ENCODE peak calls at places on chromosomes 6 and 20, in nine cellular contexts. C is neural progenitor cell, F is GM23248, H is MM.1S, D is OCI-LY7, T is HCT116, A is hepatocyte, E is PC-3, M is SK-N-SH. K is an unnamed sample.

GRCh38 chr6:90068264-90068663 is 174.0 kb downstream of the GJA10 start:
- DNase-seq in C (no peak), F (peak), H (no peak), D (no peak), T (peak), A (peak), E (peak), M (no peak), K (no peak)

GRCh38 chr20:36097331-36097730 is 57.2 kb upstream of the EPB41L1 start:
- DNase-seq in C (no peak), F (peak), H (no peak), D (no peak), T (no peak), A (no peak), E (no peak), M (no peak), K (no peak)

GRCh38 chr20:12970372-12970821 is 38.4 kb upstream of the SPTLC3 start:
- DNase-seq in C (peak), F (peak), H (peak), D (peak), T (no peak), A (peak), E (peak), M (no peak), K (peak)

GRCh38 chr6:26056583-26057350 is 30.5 kb upstream of the HFE start:
- DNase-seq in C (peak), F (peak), H (peak), D (peak), T (no peak), A (peak), E (peak), M (peak), K (peak)

GRCh38 chr20:61746781-61747180 is 318.9 kb downstream of the TAF4 start:
- DNase-seq in C (no peak), F (no peak), H (no peak), D (no peak), T (no peak), A (no peak), E (no peak), M (no peak), K (no peak)

GRCh38 chr20:17873410-17874270 is 95.0 kb downstream of the SNX5 start:
- DNase-seq in C (peak), F (peak), H (no peak), D (no peak), T (peak), A (peak), E (peak), M (peak), K (peak)

GRCh38 chr6:87724994-87725811 is 23.2 kb upstream of the AKIRIN2 start:
- DNase-seq in C (no peak), F (no peak), H (peak), D (peak), T (no peak), A (no peak), E (no peak), M (no peak), K (no peak)

GRCh38 chr20:12936020-12936419 is 72.8 kb upstream of the SPTLC3 start:
- DNase-seq in C (no peak), F (no peak), H (no peak), D (no peak), T (no peak), A (no peak), E (peak), M (no peak), K (peak)

GRCh38 chr6:17865243-17865642 is 122.2 kb downstream of the KIF13A start:
- DNase-seq in C (no peak), F (peak), H (no peak), D (no peak), T (peak), A (peak), E (peak), M (no peak), K (no peak)

GRCh38 chr6:116265081-116265829 is 11.4 kb upstream of the TSPYL4 start:
- DNase-seq in C (no peak), F (peak), H (no peak), D (no peak), T (no peak), A (no peak), E (peak), M (no peak), K (no peak)

GRCh38 chr20:49276201-49276894 is 1.5 kb downstream of the ZNFX1 start:
- DNase-seq in C (no peak), F (peak), H (no peak), D (peak), T (no peak), A (peak), E (peak), M (no peak), K (no peak)

GRCh38 chr6:53956804-53957203 is 154.4 kb upstream of the MLIP start:
- DNase-seq in C (no peak), F (no peak), H (no peak), D (no peak), T (no peak), A (no peak), E (no peak), M (no peak), K (no peak)

GRCh38 chr6:2944405-2945068 is 26.8 kb downstream of the SERPINB6 start:
- DNase-seq in C (no peak), F (no peak), H (no peak), D (peak), T (no peak), A (no peak), E (no peak), M (no peak), K (no peak)

GRCh38 chr6:89144358-89145041 is 1.4 kb upstream of the PM20D2 start:
- DNase-seq in C (no peak), F (no peak), H (no peak), D (peak), T (no peak), A (no peak), E (peak), M (peak), K (no peak)

GRCh38 chr6:131135244-131136020 is at the start of gene AKAP7:
- DNase-seq in C (peak), F (peak), H (peak), D (peak), T (peak), A (peak), E (peak), M (peak), K (peak)

GRCh38 chr6:21593412-21593926 is at the start of gene SOX4:
- DNase-seq in C (peak), F (peak), H (peak), D (peak), T (peak), A (peak), E (peak), M (peak), K (peak)

GRCh38 chr20:10670521-10671220 is 3.1 kb downstream of the JAG1 start:
- DNase-seq in C (no peak), F (no peak), H (peak), D (peak), T (no peak), A (no peak), E (no peak), M (no peak), K (no peak)

GRCh38 chr6:30880563-30881252 is 3.6 kb upstream of the DDR1 start:
- DNase-seq in C (peak), F (no peak), H (no peak), D (no peak), T (no peak), A (no peak), E (no peak), M (peak), K (peak)

GRCh38 chr6:107641500-107641931 is 151.6 kb downstream of the SOBP start:
- DNase-seq in C (no peak), F (no peak), H (no peak), D (no peak), T (no peak), A (no peak), E (peak), M (no peak), K (no peak)

GRCh38 chr6:111552241-111552744 is 53.4 kb downstream of the TRAF3IP2 start:
- DNase-seq in C (peak), F (peak), H (no peak), D (no peak), T (no peak), A (peak), E (peak), M (peak), K (peak)

GRCh38 chr6:50007821-50008220 is 14.0 kb downstream of the DEFB110 start:
- DNase-seq in C (no peak), F (peak), H (no peak), D (no peak), T (no peak), A (no peak), E (peak), M (no peak), K (no peak)

GRCh38 chr20:10501377-10501776 is 66.3 kb downstream of the SLX4IP start:
- DNase-seq in C (no peak), F (no peak), H (no peak), D (no peak), T (no peak), A (no peak), E (no peak), M (no peak), K (peak)

GRCh38 chr20:11810316-11811130 is 107.2 kb upstream of the BTBD3 start:
- DNase-seq in C (peak), F (peak), H (no peak), D (no peak), T (no peak), A (no peak), E (peak), M (no peak), K (no peak)

GRCh38 chr20:58313366-58313765 is 3.9 kb downstream of the RAB22A start:
- DNase-seq in C (no peak), F (no peak), H (no peak), D (no peak), T (no peak), A (no peak), E (no peak), M (no peak), K (no peak)

GRCh38 chr6:107713214-107713962 is 110.7 kb downstream of the SCML4 start:
- DNase-seq in C (no peak), F (peak), H (no peak), D (peak), T (no peak), A (no peak), E (no peak), M (peak), K (no peak)

GRCh38 chr6:162582381-162582780 is 145.2 kb downstream of the PRKN start:
- DNase-seq in C (no peak), F (no peak), H (no peak), D (no peak), T (no peak), A (no peak), E (no peak), M (no peak), K (no peak)

GRCh38 chr20:48745330-48745729 is 82.5 kb downstream of the PREX1 start:
- DNase-seq in C (no peak), F (peak), H (no peak), D (no peak), T (no peak), A (no peak), E (no peak), M (no peak), K (no peak)

GRCh38 chr20:48776306-48776705 is 51.5 kb downstream of the PREX1 start:
- DNase-seq in C (no peak), F (peak), H (no peak), D (no peak), T (no peak), A (no peak), E (no peak), M (peak), K (no peak)

GRCh38 chr6:31718294-31718693 is 3.1 kb downstream of the LY6G6D start:
- DNase-seq in C (no peak), F (no peak), H (no peak), D (no peak), T (peak), A (no peak), E (peak), M (no peak), K (peak)

GRCh38 chr6:91538622-91539021 is 951.8 kb upstream of the MAP3K7 start:
- DNase-seq in C (no peak), F (no peak), H (no peak), D (no peak), T (no peak), A (no peak), E (no peak), M (no peak), K (no peak)

GRCh38 chr6:124961784-124962611 is at the start of gene RNF217:
- DNase-seq in C (peak), F (peak), H (peak), D (no peak), T (no peak), A (peak), E (peak), M (peak), K (peak)

GRCh38 chr6:85323435-85324040 is 126.3 kb upstream of the NT5E start:
- DNase-seq in C (peak), F (peak), H (peak), D (peak), T (peak), A (peak), E (peak), M (peak), K (peak)

GRCh38 chr20:9407805-9408421 is 106.5 kb upstream of the LAMP5 start:
- DNase-seq in C (peak), F (peak), H (peak), D (peak), T (peak), A (peak), E (peak), M (peak), K (peak)

GRCh38 chr6:53192590-53193232 is 44.1 kb upstream of the GCM1 start:
- DNase-seq in C (peak), F (no peak), H (no peak), D (no peak), T (no peak), A (peak), E (no peak), M (no peak), K (peak)

GRCh38 chr6:170533792-170534191 is 19.3 kb downstream of the PSMB1 start:
- DNase-seq in C (no peak), F (no peak), H (no peak), D (no peak), T (no peak), A (no peak), E (no peak), M (no peak), K (no peak)

GRCh38 chr20:36467076-36467999 is 74.0 kb upstream of the MYL9 start:
- DNase-seq in C (no peak), F (peak), H (peak), D (peak), T (no peak), A (peak), E (peak), M (no peak), K (no peak)

GRCh38 chr6:30990422-30991086 is 7.0 kb downstream of the MUC21 start:
- DNase-seq in C (no peak), F (no peak), H (peak), D (peak), T (no peak), A (no peak), E (no peak), M (no peak), K (peak)

DNA sequence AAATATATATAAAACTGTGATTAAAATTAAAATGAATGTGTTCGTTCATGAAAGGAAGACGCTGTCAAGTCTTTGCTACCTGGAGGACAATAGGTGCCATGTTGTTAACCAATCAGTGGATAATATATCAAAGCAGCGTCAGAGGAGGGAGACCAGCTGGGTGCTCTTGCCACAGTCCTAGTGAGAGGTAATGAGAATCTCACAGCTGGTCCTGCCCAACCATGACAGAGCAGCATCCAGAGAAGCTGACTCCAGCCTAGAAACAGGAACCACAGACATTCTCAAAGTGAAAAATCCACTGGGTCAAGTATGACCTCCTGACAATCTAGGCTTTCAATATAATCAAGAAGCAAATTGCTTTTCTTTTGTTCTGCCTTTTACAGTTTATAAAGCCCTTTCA is 94.5 kb upstream of the LRFN2 start:
- DNase-seq in C (no peak), F (no peak), H (no peak), D (no peak), T (no peak), A (no peak), E (no peak), M (no peak), K (no peak)
- TF ChIP-seq EZH2phosphoT487 in C (no peak), F (no peak), H (no peak), D (no peak), T (no peak), A (no peak), E (no peak), M (no peak), K (no peak)

GRCh38 chr20:39670987-39671386 is 708.8 kb downstream of the DHX35 start:
- DNase-seq in C (no peak), F (no peak), H (no peak), D (no peak), T (no peak), A (no peak), E (no peak), M (no peak), K (no peak)
- TF ChIP-seq EZH2phosphoT487 in C (no peak), F (no peak), H (no peak), D (no peak), T (no peak), A (no peak), E (no peak), M (no peak), K (no peak)

GRCh38 chr6:63882208-63882607 is 246.6 kb downstream of the PHF3 start:
- DNase-seq in C (peak), F (peak), H (no peak), D (peak), T (peak), A (no peak), E (peak), M (peak), K (peak)
- TF ChIP-seq EZH2phosphoT487 in C (no peak), F (no peak), H (no peak), D (no peak), T (no peak), A (no peak), E (no peak), M (no peak), K (no peak)

DNA sequence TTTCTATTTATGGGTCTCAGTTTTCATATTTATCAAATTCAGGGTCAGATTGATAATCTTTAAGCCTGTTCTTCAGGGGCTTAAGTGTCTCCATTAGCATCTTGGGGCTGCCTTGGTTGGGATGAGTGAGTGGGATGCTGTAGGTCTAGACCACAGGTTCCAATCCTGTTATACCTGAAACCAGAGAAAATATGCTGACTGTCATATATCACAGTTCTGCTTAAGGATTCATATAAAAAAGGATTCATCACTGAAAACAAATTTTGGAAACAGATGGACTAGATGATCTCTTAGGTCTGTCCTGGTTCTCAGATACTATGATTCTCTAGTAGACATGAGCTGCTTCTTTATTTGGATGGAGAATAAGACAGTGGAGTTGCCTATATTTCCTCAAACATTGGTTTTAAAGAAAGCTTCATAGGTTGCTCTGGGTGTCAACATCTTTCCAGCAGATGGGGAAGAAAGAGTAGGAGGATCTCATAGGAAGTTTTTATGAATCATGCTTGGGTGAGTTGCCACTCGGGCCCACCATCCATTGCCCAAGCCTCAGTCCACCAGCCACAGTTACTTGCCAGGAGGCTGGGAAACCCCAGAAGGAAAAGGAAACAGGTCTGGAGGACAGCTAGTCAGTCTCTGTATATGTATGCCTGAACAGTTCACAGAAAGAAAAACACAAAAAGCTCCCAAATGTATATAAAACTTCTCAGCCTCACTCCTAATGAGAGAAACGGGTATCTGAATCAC is 42.9 kb upstream of the MAP7 start:
- DNase-seq in C (no peak), F (peak), H (no peak), D (no peak), T (no peak), A (no peak), E (no peak), M (no peak), K (no peak)
- TF ChIP-seq EZH2phosphoT487 in C (no peak), F (no peak), H (no peak), D (no peak), T (no peak), A (no peak), E (no peak), M (no peak), K (no peak)

GRCh38 chr6:37731888-37732287 is 34.2 kb upstream of the MDGA1 start:
- DNase-seq in C (no peak), F (no peak), H (no peak), D (peak), T (no peak), A (no peak), E (no peak), M (no peak), K (no peak)
- TF ChIP-seq EZH2phosphoT487 in C (no peak), F (no peak), H (no peak), D (no peak), T (no peak), A (no peak), E (no peak), M (no peak), K (no peak)

GRCh38 chr20:34708621-34709043 is 4.5 kb downstream of the TP53INP2 start:
- DNase-seq in C (peak), F (peak), H (peak), D (peak), T (no peak), A (peak), E (peak), M (peak), K (peak)
- TF ChIP-seq EZH2phosphoT487 in C (no peak), F (no peak), H (no peak), D (no peak), T (no peak), A (no peak), E (no peak), M (no peak), K (no peak)

GRCh38 chr6:13924949-13925881 is at the start of gene RNF182:
- DNase-seq in C (peak), F (peak), H (no peak), D (no peak), T (no peak), A (no peak), E (peak), M (peak), K (peak)

GRCh38 chr6:13924146-13924948 is 405 bp upstream of the RNF182 start:
- DNase-seq in C (peak), F (peak), H (peak), D (no peak), T (no peak), A (peak), E (peak), M (peak), K (peak)

GRCh38 chr6:13926378-13926777 is 1.6 kb downstream of the RNF182 start:
- DNase-seq in C (no peak), F (no peak), H (no peak), D (no peak), T (no peak), A (no peak), E (no peak), M (no peak), K (no peak)

GRCh38 chr6:13922750-13923149 is 2.0 kb upstream of the RNF182 start:
- DNase-seq in C (no peak), F (no peak), H (no peak), D (no peak), T (no peak), A (no peak), E (no peak), M (no peak), K (no peak)

GRCh38 chr6:13923527-13924145 is 1.1 kb upstream of the RNF182 start:
- DNase-seq in C (no peak), F (peak), H (no peak), D (no peak), T (no peak), A (no peak), E (peak), M (no peak), K (no peak)
- TF ChIP-seq EZH2phosphoT487 in C (no peak), F (no peak), H (no peak), D (no peak), T (no peak), A (no peak), E (no peak), M (no peak), K (no peak)